ENCODE peak calls at places on chromosomes 12 and 14, in seven cellular contexts. L, M, S, H, Y, Q and U are unnamed samples.

GRCh38 chr14:51674294-51675002 is 22.7 kb downstream of the FRMD6 start:
- DNase-seq in Q (no peak), S (no peak), M (no peak), H (no peak), L (no peak), Y (no peak), U (no peak)

GRCh38 chr12:70920891-70921290 is 353 bp upstream of the PTPRR start:
- DNase-seq in Y (no peak), H (no peak), S (no peak), Q (no peak), L (no peak), M (no peak), U (no peak)

GRCh38 chr12:91353266-91353665 is 170.6 kb upstream of the DCN start:
- DNase-seq in Q (no peak), H (no peak), M (no peak), Y (no peak), L (no peak), S (no peak), U (no peak)

GRCh38 chr14:99497341-99497740 is 16.1 kb downstream of the CCNK start:
- DNase-seq in H (no peak), S (no peak), Y (no peak), Q (no peak), M (no peak), L (no peak), U (no peak)

GRCh38 chr14:68656452-68656851 is 136.4 kb downstream of the ZFP36L1 start:
- DNase-seq in L (no peak), H (no peak), M (no peak), S (no peak), Y (no peak), Q (no peak), U (no peak)

GRCh38 chr14:56221392-56222128 is 103.3 kb downstream of the PELI2 start:
- DNase-seq in M (no peak), L (no peak), S (no peak), H (no peak), Q (no peak), Y (no peak), U (no peak)

GRCh38 chr12:47741340-47741703 is 16.0 kb upstream of the ENDOU start:
- DNase-seq in Y (peak), Q (peak), H (peak), L (peak), S (peak), M (no peak), U (peak)

GRCh38 chr14:52328286-52328685 is 14.2 kb downstream of the PTGER2 start:
- DNase-seq in L (no peak), Y (no peak), M (no peak), S (no peak), H (no peak), Q (no peak), U (no peak)

GRCh38 chr14:105856676-105857222 is 330.4 kb downstream of the TMEM121 start:
- DNase-seq in S (no peak), Y (no peak), M (no peak), H (no peak), L (peak), Q (no peak), U (peak)

GRCh38 chr12:93624595-93625294 is 52.3 kb downstream of the SOCS2 start:
- DNase-seq in H (peak), M (peak), Y (peak), S (no peak), L (no peak), Q (no peak), U (no peak)

GRCh38 chr14:67395876-67396189 is 16.1 kb downstream of the PLEK2 start:
- DNase-seq in Y (no peak), S (no peak), H (no peak), Q (no peak), M (no peak), L (no peak), U (no peak)

GRCh38 chr12:22728989-22729388 is 104.0 kb downstream of the ETNK1 start:
- DNase-seq in L (no peak), H (no peak), Y (peak), S (no peak), Q (no peak), M (no peak), U (no peak)

GRCh38 chr14:55188686-55189295 is 2.6 kb downstream of the DLGAP5 start:
- DNase-seq in M (peak), Q (no peak), Y (no peak), S (no peak), H (no peak), L (no peak), U (no peak)

GRCh38 chr12:83470749-83471148 is 784.0 kb downstream of the TMTC2 start:
- DNase-seq in S (no peak), L (no peak), M (no peak), Y (no peak), H (no peak), Q (no peak), U (no peak)

GRCh38 chr14:22272408-22272807 is 316.6 kb downstream of the DAD1 start:
- DNase-seq in Y (no peak), H (no peak), S (no peak), M (no peak), L (no peak), Q (no peak), U (no peak)

GRCh38 chr12:607541-608001 is 55.7 kb downstream of the NINJ2 start:
- DNase-seq in Y (no peak), H (peak), L (peak), S (no peak), M (no peak), Q (no peak), U (no peak)

GRCh38 chr12:34526946-34527345 is 504.6 kb downstream of the ALG10 start:
- DNase-seq in H (no peak), Q (no peak), L (no peak), M (no peak), S (no peak), Y (no peak), U (no peak)

GRCh38 chr12:32698285-32698684 is 19.2 kb downstream of the DNM1L start:
- DNase-seq in S (peak), Y (no peak), H (no peak), Q (no peak), M (no peak), L (no peak), U (no peak)

GRCh38 chr12:117900561-117900960 is 68.2 kb downstream of the KSR2 start:
- DNase-seq in L (no peak), Q (no peak), S (no peak), H (no peak), M (no peak), Y (no peak), U (no peak)

GRCh38 chr12:109131522-109132050 is 15.2 kb downstream of the ACACB start:
- DNase-seq in S (no peak), L (no peak), H (no peak), Q (no peak), Y (no peak), M (peak), U (no peak)

GRCh38 chr12:73906757-73907156 is 630.9 kb upstream of the ATXN7L3B start:
- DNase-seq in H (no peak), Q (no peak), L (no peak), S (no peak), Y (no peak), M (no peak), U (no peak)

GRCh38 chr12:122790393-122791075 is 16.2 kb downstream of the CCDC62 start:
- DNase-seq in H (no peak), Q (no peak), Y (no peak), M (no peak), L (no peak), S (no peak), U (no peak)